ENCODE peak calls at places on chromosomes 11 and 22, in eight cellular contexts. I is dermis blood vessel endothelial cell; T is IMR-90; G is stimulated activated CD4-positive, alpha-beta T cell treated with anti-CD3 and anti-CD28 coated beads, Interleukin-12 subunit alpha, Interleukin-12 subunit beta, amount 100 ng/mL, for 48 hours; O is nephron progenitor cell; K is left lung; N is WERI-Rb-1; C is heart left ventricle. H is an unnamed sample.

GRCh38 chr22:20509344-20510047 is 2.1 kb downstream of the MED15 start:
- DNase-seq in I (peak; percentile 96), T (peak; percentile 94), G (peak; percentile 57), O (no peak), K (peak; percentile 85), N (no peak), C (peak; percentile 81), H (peak; percentile 91)

GRCh38 chr11:69836401-69836800 is 17.2 kb upstream of the FGF3 start:
- DNase-seq in I (no peak), T (no peak), G (no peak), O (no peak), K (peak; percentile 7), N (no peak), C (no peak), H (no peak)

GRCh38 chr11:57203359-57203758 is 21.6 kb downstream of the LRRC55 start:
- DNase-seq in I (peak; percentile 69), T (peak; percentile 48), G (no peak), O (no peak), K (no peak), N (no peak), C (peak; percentile 92), H (peak; percentile 85)

GRCh38 chr11:61688368-61689163 is 8.4 kb downstream of the DAGLA start:
- DNase-seq in I (peak; percentile 87), T (no peak), G (no peak), O (no peak), K (peak; percentile 80), N (no peak), C (peak; percentile 82), H (peak; percentile 53)

GRCh38 chr11:130945945-130946344 is 29.7 kb upstream of the SNX19 start:
- DNase-seq in I (peak; percentile 42), T (peak; percentile 94), G (no peak), O (no peak), K (peak; percentile 45), N (no peak), C (peak; percentile 70), H (peak; percentile 74)

GRCh38 chr11:117814766-117815261 is 9.7 kb downstream of the FXYD2 start:
- DNase-seq in I (peak; percentile 23), T (no peak), G (peak; percentile 56), O (peak; percentile 53), K (no peak), N (peak; percentile 71), C (peak; percentile 72), H (peak; percentile 48)

GRCh38 chr11:73178092-73178539 is 36.0 kb upstream of the FCHSD2 start:
- DNase-seq in I (peak; percentile 94), T (peak; percentile 81), G (peak; percentile 67), O (peak; percentile 69), K (peak; percentile 85), N (peak; percentile 79), C (peak; percentile 91), H (peak; percentile 85)

GRCh38 chr11:30128269-30128932 is 102.4 kb upstream of the FSHB start:
- DNase-seq in I (peak; percentile 51), T (peak; percentile 60), G (no peak), O (peak; percentile 3), K (no peak), N (no peak), C (no peak), H (peak; percentile 27)

GRCh38 chr11:45652781-45653180 is 12.6 kb downstream of the CHST1 start:
- DNase-seq in I (no peak), T (peak; percentile 52), G (no peak), O (no peak), K (no peak), N (no peak), C (no peak), H (peak; percentile 13)

GRCh38 chr22:29215012-29215860 is 9.5 kb downstream of the EMID1 start:
- DNase-seq in I (no peak), T (no peak), G (no peak), O (no peak), K (no peak), N (no peak), C (no peak), H (no peak)

GRCh38 chr11:5275369-5276110 is 5.8 kb upstream of the HBE1 start:
- DNase-seq in I (no peak), T (no peak), G (no peak), O (no peak), K (no peak), N (no peak), C (no peak), H (no peak)

GRCh38 chr11:13166036-13166435 is 111.6 kb upstream of the BMAL1 start:
- DNase-seq in I (no peak), T (peak; percentile 29), G (no peak), O (no peak), K (no peak), N (no peak), C (no peak), H (peak; percentile 21)

GRCh38 chr22:17157714-17158113 is 1.4 kb downstream of the HDHD5 start:
- DNase-seq in I (no peak), T (no peak), G (no peak), O (no peak), K (no peak), N (no peak), C (no peak), H (no peak)

GRCh38 chr11:59182457-59183151 is 10.7 kb downstream of the DTX4 start:
- DNase-seq in I (no peak), T (no peak), G (no peak), O (no peak), K (no peak), N (peak; percentile 13), C (no peak), H (no peak)

GRCh38 chr11:60396790-60397189 is 531 bp downstream of the MS4A14 start:
- DNase-seq in I (no peak), T (no peak), G (no peak), O (no peak), K (no peak), N (no peak), C (no peak), H (no peak)

GRCh38 chr11:111718436-111719325 is 47.5 kb downstream of the PPP2R1B start:
- DNase-seq in I (peak; percentile 88), T (peak; percentile 91), G (no peak), O (no peak), K (no peak), N (no peak), C (no peak), H (peak; percentile 80)

GRCh38 chr11:762421-763072 is 14.7 kb downstream of the GATD1 start:
- DNase-seq in I (peak; percentile 35), T (peak; percentile 74), G (no peak), O (no peak), K (no peak), N (peak; percentile 84), C (no peak), H (peak; percentile 78)

GRCh38 chr11:69040581-69041260 is 8.0 kb upstream of the TPCN2 start:
- DNase-seq in I (no peak), T (peak; percentile 86), G (no peak), O (no peak), K (no peak), N (no peak), C (no peak), H (peak; percentile 87)

H was measured in fibroblast of lung.